ENCODE peak calls at places on chromosomes 13 and 19, in ten cellular contexts. Z is trophoblast cell, D is neural progenitor cell, N is fibroblast of lung, T is PC-9, A is PC-3, G is mesendoderm, C is GM23338, U is HepG2, P is SK-N-SH. X is an unnamed sample.

GRCh38 chr13:77022341-77022740 is 4.6 kb downstream of the FBXL3 start:
- DNase-seq in Z (no peak), D (no peak), N (peak; percentile 40), T (no peak), A (no peak), G (no peak), C (no peak), U (no peak), P (no peak), X (no peak)

GRCh38 chr13:78610381-78610883 is 7.1 kb upstream of the POU4F1 start:
- DNase-seq in Z (no peak), D (no peak), N (peak; percentile 4), T (no peak), A (peak; percentile 20), G (no peak), C (no peak), U (no peak), P (no peak), X (no peak)

GRCh38 chr19:41792513-41793413 is 3.6 kb upstream of the CEACAM3 start:
- DNase-seq in Z (peak; percentile 15), D (peak; percentile 79), N (peak; percentile 70), T (peak; percentile 47), A (peak; percentile 93), G (peak; percentile 63), C (peak; percentile 84), U (peak; percentile 21), P (peak; percentile 50), X (peak; percentile 35)

GRCh38 chr13:30895773-30896172 is 10.3 kb upstream of the MEDAG start:
- DNase-seq in Z (peak; percentile 63), D (peak; percentile 22), N (peak; percentile 91), T (peak; percentile 22), A (no peak), G (peak; percentile 83), C (peak; percentile 34), U (no peak), P (no peak), X (peak; percentile 24)

GRCh38 chr13:36981156-36981743 is 17.9 kb downstream of the ALG5 start:
- DNase-seq in Z (no peak), D (peak; percentile 46), N (peak; percentile 53), T (no peak), A (peak; percentile 62), G (peak; percentile 44), C (peak; percentile 56), U (peak; percentile 45), P (peak; percentile 50), X (peak; percentile 11)

GRCh38 chr13:102598061-102598460 is 1.3 kb downstream of the TPP2 start:
- DNase-seq in Z (no peak), D (no peak), N (no peak), T (no peak), A (no peak), G (peak; percentile 30), C (no peak), U (no peak), P (peak; percentile 16), X (peak; percentile 25)

GRCh38 chr19:43489310-43489709 is 15.2 kb downstream of the PHLDB3 start:
- DNase-seq in Z (no peak), D (no peak), N (no peak), T (no peak), A (no peak), G (no peak), C (no peak), U (no peak), P (no peak), X (no peak)

GRCh38 chr13:30648522-30649012 is 30.8 kb downstream of the USPL1 start:
- DNase-seq in Z (no peak), D (no peak), N (no peak), T (no peak), A (no peak), G (no peak), C (no peak), U (peak; percentile 5), P (no peak), X (no peak)

GRCh38 chr19:53545271-53546065 is 7.5 kb downstream of the ZNF331 start:
- DNase-seq in Z (peak; percentile 97), D (no peak), N (peak; percentile 87), T (peak; percentile 82), A (peak; percentile 98), G (peak; percentile 13), C (peak; percentile 17), U (no peak), P (no peak), X (no peak)

GRCh38 chr13:91347996-91348905 is 764 bp downstream of the MIR17HG start:
- DNase-seq in Z (peak; percentile 37), D (peak; percentile 63), N (peak; percentile 33), T (peak; percentile 25), A (no peak), G (no peak), C (no peak), U (no peak), P (no peak), X (peak; percentile 26)

GRCh38 chr13:45269204-45269603 is 68.4 kb upstream of the KCTD4 start:
- DNase-seq in Z (no peak), D (no peak), N (peak; percentile 67), T (no peak), A (peak; percentile 44), G (peak; percentile 30), C (peak; percentile 45), U (no peak), P (no peak), X (peak; percentile 34)

GRCh38 chr13:45267215-45267614 is 66.4 kb upstream of the KCTD4 start:
- DNase-seq in Z (no peak), D (no peak), N (no peak), T (no peak), A (no peak), G (no peak), C (no peak), U (no peak), P (no peak), X (no peak)
- H3K79me2 ChIP-seq in Z (no peaks in the 10 kb centered on the region), D (no peaks in the 10 kb centered on the region), N (no peaks in the 10 kb centered on the region), T (no peaks in the 10 kb centered on the region), A (no peaks in the 10 kb centered on the region), G (no peaks in the 10 kb centered on the region), C (no peaks in the 10 kb centered on the region), U (no peaks in the 10 kb centered on the region), P (no peaks in the 10 kb centered on the region), X (peaks cover 12% of the 10 kb centered on the region)

DNA sequence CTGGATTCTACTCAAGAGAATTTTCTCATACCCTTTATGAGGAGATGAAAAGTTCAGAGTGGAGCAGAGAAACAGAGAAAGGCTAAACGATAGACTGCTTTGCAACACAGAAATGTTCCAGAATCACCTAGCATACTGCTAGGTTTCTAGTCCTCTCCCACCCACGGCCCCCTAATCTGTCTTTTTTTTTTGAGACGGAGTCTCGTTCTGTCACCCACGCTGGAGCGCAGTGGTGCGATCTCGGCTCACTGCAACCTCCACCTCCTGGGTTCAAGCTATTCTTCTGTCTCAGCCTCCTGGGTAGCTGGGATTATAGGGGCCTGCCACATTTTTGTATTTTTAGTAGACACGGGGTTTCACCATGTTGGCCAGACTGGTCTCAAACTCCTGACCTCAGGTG is 4.8 kb downstream of the SUGP2 start:
- DNase-seq in Z (no peak), D (no peak), N (no peak), T (no peak), A (no peak), G (no peak), C (no peak), U (no peak), P (no peak), X (no peak)
- H3K79me2 ChIP-seq in Z (peaks cover 5% of the 10 kb centered on the region), D (peaks cover 76% of the 10 kb centered on the region), N (peaks cover 66% of the 10 kb centered on the region), T (peaks cover 39% of the 10 kb centered on the region), A (peaks cover 78% of the 10 kb centered on the region), G (peaks cover 12% of the 10 kb centered on the region), C (peaks cover 63% of the 10 kb centered on the region), U (peaks cover 34% of the 10 kb centered on the region), P (peaks cover 96% of the 10 kb centered on the region), X (peaks cover 86% of the 10 kb centered on the region)

GRCh38 chr19:3443840-3444694 is 36.3 kb downstream of the SMIM24 start:
- DNase-seq in Z (no peak), D (peak; percentile 91), N (peak; percentile 15), T (no peak), A (no peak), G (peak; percentile 90), C (peak; percentile 80), U (peak; percentile 39), P (peak; percentile 76), X (no peak)

GRCh38 chr19:3441089-3441985 is 39.0 kb downstream of the SMIM24 start:
- DNase-seq in Z (no peak), D (no peak), N (no peak), T (no peak), A (no peak), G (peak; percentile 73), C (no peak), U (no peak), P (no peak), X (no peak)

GRCh38 chr19:3442487-3443071 is 37.7 kb downstream of the SMIM24 start:
- DNase-seq in Z (no peak), D (no peak), N (no peak), T (no peak), A (no peak), G (no peak), C (no peak), U (no peak), P (no peak), X (no peak)

GRCh38 chr19:3440082-3440481 is 40.2 kb downstream of the SMIM24 start:
- DNase-seq in Z (peak; percentile 31), D (peak; percentile 50), N (no peak), T (peak; percentile 12), A (peak; percentile 42), G (peak; percentile 74), C (peak; percentile 91), U (peak; percentile 50), P (peak; percentile 67), X (no peak)

DNA sequence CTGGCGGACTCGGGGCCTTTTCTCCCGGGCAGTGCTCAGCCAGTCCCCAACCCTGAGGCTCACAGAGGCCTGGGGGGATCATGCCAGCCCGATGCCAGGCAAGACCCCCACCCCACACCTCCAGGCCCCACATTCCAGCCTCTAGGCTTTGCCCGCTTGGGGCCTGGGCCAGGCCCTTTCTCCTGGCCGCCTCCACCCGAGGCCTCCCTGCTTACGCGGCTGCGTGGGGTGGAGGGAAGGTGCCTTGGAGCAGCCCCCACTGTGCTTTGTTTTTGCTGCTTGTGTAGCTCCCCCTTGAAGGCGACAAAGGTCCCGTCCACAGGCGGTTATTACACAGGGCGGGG is 38.4 kb downstream of the SMIM24 start:
- DNase-seq in Z (no peak), D (no peak), N (no peak), T (no peak), A (no peak), G (no peak), C (no peak), U (no peak), P (peak; percentile 88), X (no peak)
- H3K79me2 ChIP-seq in Z (no peaks in the 10 kb centered on the region), D (no peaks in the 10 kb centered on the region), N (peaks cover 35% of the 10 kb centered on the region), T (no peaks in the 10 kb centered on the region), A (no peaks in the 10 kb centered on the region), G (no peaks in the 10 kb centered on the region), C (no peaks in the 10 kb centered on the region), U (no peaks in the 10 kb centered on the region), P (peaks cover 39% of the 10 kb centered on the region), X (peaks cover 35% of the 10 kb centered on the region)

GRCh38 chr19:44598355-44598754 is 15.0 kb upstream of the IGSF23 start:
- DNase-seq in Z (no peak), D (no peak), N (no peak), T (no peak), A (no peak), G (no peak), C (no peak), U (no peak), P (no peak), X (no peak)
- H3K79me2 ChIP-seq in Z (no peaks in the 10 kb centered on the region), D (no peaks in the 10 kb centered on the region), N (no peaks in the 10 kb centered on the region), T (no peaks in the 10 kb centered on the region), A (no peaks in the 10 kb centered on the region), G (no peaks in the 10 kb centered on the region), C (no peaks in the 10 kb centered on the region), U (no peaks in the 10 kb centered on the region), P (no peaks in the 10 kb centered on the region), X (no peaks in the 10 kb centered on the region)

DNA sequence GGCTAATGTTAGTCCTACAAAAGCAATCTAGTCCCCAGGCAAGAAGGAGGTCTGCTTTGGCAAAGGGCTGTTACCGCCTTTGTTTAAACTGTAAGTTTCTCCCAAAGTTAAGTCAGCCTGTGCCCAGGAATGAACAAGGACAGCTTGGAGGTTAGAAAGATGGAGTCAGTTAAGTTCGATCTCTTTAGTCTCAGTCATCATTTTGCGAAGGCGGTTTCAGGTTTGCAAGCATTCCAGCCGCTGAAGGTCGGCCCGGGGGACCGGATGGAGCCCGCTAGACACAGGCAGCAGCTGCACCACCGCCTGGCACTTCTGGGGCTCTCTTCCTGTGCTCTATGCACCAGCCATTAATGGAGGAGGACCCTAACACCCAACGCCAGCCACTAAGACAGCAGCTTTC is 91.3 kb downstream of the STK24 start:
- DNase-seq in Z (no peak), D (no peak), N (no peak), T (no peak), A (no peak), G (no peak), C (no peak), U (no peak), P (no peak), X (no peak)
- H3K79me2 ChIP-seq in Z (peaks cover 3% of the 10 kb centered on the region), D (peaks cover 98% of the 10 kb centered on the region), N (peaks cover 83% of the 10 kb centered on the region), T (peaks cover 89% of the 10 kb centered on the region), A (peaks cover 86% of the 10 kb centered on the region), G (peaks cover 71% of the 10 kb centered on the region), C (peaks cover 99% of the 10 kb centered on the region), U (peaks cover 99% of the 10 kb centered on the region), P (peaks cover 85% of the 10 kb centered on the region), X (peaks cover 95% of the 10 kb centered on the region)

X was measured in mammary epithelial cell.